ENCODE peak calls at places on chromosomes 11 and 22, in nine cellular contexts. One of them, this sample, is unnamed.

GRCh38 chr11:61512435-61512834 is 3.9 kb downstream of the LRRC10B start:
- DNase-seq in uterus: no peak
- DNase-seq in A673: peak
- DNase-seq in tibial artery: no peak
- DNase-seq in CD4-positive, alpha-beta T cell: no peak
- DNase-seq in transverse colon: no peak
- DNase-seq in fibroblast of lung: no peak
- DNase-seq in esophagus muscularis mucosa: no peak
- DNase-seq in left ventricle myocardium inferior: no peak
- DNase-seq in this sample: no peak

GRCh38 chr11:14644396-14645246 is 1.0 kb downstream of the PDE3B start:
- DNase-seq in uterus: no peak
- DNase-seq in A673: peak
- DNase-seq in tibial artery: peak
- DNase-seq in CD4-positive, alpha-beta T cell: peak
- DNase-seq in transverse colon: peak
- DNase-seq in fibroblast of lung: peak
- DNase-seq in esophagus muscularis mucosa: no peak
- DNase-seq in left ventricle myocardium inferior: peak
- DNase-seq in this sample: no peak

GRCh38 chr11:22787565-22788162 is 41.9 kb downstream of the SVIP start:
- DNase-seq in uterus: no peak
- DNase-seq in A673: peak
- DNase-seq in tibial artery: no peak
- DNase-seq in CD4-positive, alpha-beta T cell: no peak
- DNase-seq in transverse colon: peak
- DNase-seq in fibroblast of lung: peak
- DNase-seq in esophagus muscularis mucosa: no peak
- DNase-seq in left ventricle myocardium inferior: no peak
- DNase-seq in this sample: peak

GRCh38 chr22:43795320-43795719 is 16.8 kb downstream of the EFCAB6 start:
- DNase-seq in uterus: no peak
- DNase-seq in A673: no peak
- DNase-seq in tibial artery: no peak
- DNase-seq in CD4-positive, alpha-beta T cell: no peak
- DNase-seq in transverse colon: no peak
- DNase-seq in fibroblast of lung: no peak
- DNase-seq in esophagus muscularis mucosa: peak
- DNase-seq in left ventricle myocardium inferior: no peak
- DNase-seq in this sample: no peak

GRCh38 chr11:503179-503981 is 3.7 kb downstream of the RNH1 start:
- DNase-seq in uterus: peak
- DNase-seq in A673: no peak
- DNase-seq in tibial artery: peak
- DNase-seq in CD4-positive, alpha-beta T cell: no peak
- DNase-seq in transverse colon: peak
- DNase-seq in fibroblast of lung: peak
- DNase-seq in esophagus muscularis mucosa: no peak
- DNase-seq in left ventricle myocardium inferior: peak
- DNase-seq in this sample: no peak

GRCh38 chr11:73972620-73973449 is 9.8 kb downstream of the UCP2 start:
- DNase-seq in uterus: no peak
- DNase-seq in A673: no peak
- DNase-seq in tibial artery: no peak
- DNase-seq in CD4-positive, alpha-beta T cell: no peak
- DNase-seq in transverse colon: no peak
- DNase-seq in fibroblast of lung: no peak
- DNase-seq in esophagus muscularis mucosa: no peak
- DNase-seq in left ventricle myocardium inferior: no peak
- DNase-seq in this sample: no peak

GRCh38 chr11:74679513-74679865 is 51.7 kb downstream of the CHRDL2 start:
- DNase-seq in uterus: peak
- DNase-seq in A673: no peak
- DNase-seq in tibial artery: peak
- DNase-seq in CD4-positive, alpha-beta T cell: no peak
- DNase-seq in transverse colon: no peak
- DNase-seq in fibroblast of lung: no peak
- DNase-seq in esophagus muscularis mucosa: no peak
- DNase-seq in left ventricle myocardium inferior: no peak
- DNase-seq in this sample: no peak

GRCh38 chr22:19843857-19844422 is 10.7 kb downstream of the GNB1L start:
- DNase-seq in uterus: no peak
- DNase-seq in A673: no peak
- DNase-seq in tibial artery: no peak
- DNase-seq in CD4-positive, alpha-beta T cell: no peak
- DNase-seq in transverse colon: no peak
- DNase-seq in fibroblast of lung: no peak
- DNase-seq in esophagus muscularis mucosa: no peak
- DNase-seq in left ventricle myocardium inferior: no peak
- DNase-seq in this sample: no peak

GRCh38 chr11:124740277-124740882 is 638 bp downstream of the NRGN start:
- DNase-seq in uterus: no peak
- DNase-seq in A673: peak
- DNase-seq in tibial artery: no peak
- DNase-seq in CD4-positive, alpha-beta T cell: no peak
- DNase-seq in transverse colon: no peak
- DNase-seq in fibroblast of lung: peak
- DNase-seq in esophagus muscularis mucosa: no peak
- DNase-seq in left ventricle myocardium inferior: peak
- DNase-seq in this sample: peak

GRCh38 chr11:119169272-119169719 is 771 bp downstream of the NLRX1 start:
- DNase-seq in uterus: peak
- DNase-seq in A673: no peak
- DNase-seq in tibial artery: peak
- DNase-seq in CD4-positive, alpha-beta T cell: no peak
- DNase-seq in transverse colon: no peak
- DNase-seq in fibroblast of lung: peak
- DNase-seq in esophagus muscularis mucosa: no peak
- DNase-seq in left ventricle myocardium inferior: peak
- DNase-seq in this sample: no peak

GRCh38 chr11:78932757-78933156 is 358.1 kb upstream of the NARS2 start:
- DNase-seq in uterus: no peak
- DNase-seq in A673: no peak
- DNase-seq in tibial artery: no peak
- DNase-seq in CD4-positive, alpha-beta T cell: no peak
- DNase-seq in transverse colon: no peak
- DNase-seq in fibroblast of lung: no peak
- DNase-seq in esophagus muscularis mucosa: no peak
- DNase-seq in left ventricle myocardium inferior: no peak
- DNase-seq in this sample: no peak

GRCh38 chr11:72234920-72235319 is 9.1 kb downstream of the PHOX2A start:
- DNase-seq in uterus: no peak
- DNase-seq in A673: no peak
- DNase-seq in tibial artery: peak
- DNase-seq in CD4-positive, alpha-beta T cell: no peak
- DNase-seq in transverse colon: no peak
- DNase-seq in fibroblast of lung: no peak
- DNase-seq in esophagus muscularis mucosa: no peak
- DNase-seq in left ventricle myocardium inferior: no peak
- DNase-seq in this sample: no peak

GRCh38 chr11:18727499-18728236 is 1.7 kb upstream of the IGSF22 start:
- DNase-seq in uterus: no peak
- DNase-seq in A673: peak
- DNase-seq in tibial artery: no peak
- DNase-seq in CD4-positive, alpha-beta T cell: peak
- DNase-seq in transverse colon: peak
- DNase-seq in fibroblast of lung: peak
- DNase-seq in esophagus muscularis mucosa: no peak
- DNase-seq in left ventricle myocardium inferior: no peak
- DNase-seq in this sample: peak

GRCh38 chr11:130213143-130213978 is 53.8 kb downstream of the ST14 start:
- DNase-seq in uterus: no peak
- DNase-seq in A673: peak
- DNase-seq in tibial artery: peak
- DNase-seq in CD4-positive, alpha-beta T cell: peak
- DNase-seq in transverse colon: peak
- DNase-seq in fibroblast of lung: peak
- DNase-seq in esophagus muscularis mucosa: peak
- DNase-seq in left ventricle myocardium inferior: peak
- DNase-seq in this sample: peak

GRCh38 chr11:34929794-34930763 is 13.7 kb downstream of the PDHX start:
- DNase-seq in uterus: no peak
- DNase-seq in A673: no peak
- DNase-seq in tibial artery: no peak
- DNase-seq in CD4-positive, alpha-beta T cell: no peak
- DNase-seq in transverse colon: peak
- DNase-seq in fibroblast of lung: no peak
- DNase-seq in esophagus muscularis mucosa: no peak
- DNase-seq in left ventricle myocardium inferior: no peak
- DNase-seq in this sample: no peak
- H3K27ac ChIP-seq in uterus: no peak
- H3K27ac ChIP-seq in A673: no peak
- H3K27ac ChIP-seq in tibial artery: no peak
- H3K27ac ChIP-seq in CD4-positive, alpha-beta T cell: no peak
- H3K27ac ChIP-seq in transverse colon: no peak
- H3K27ac ChIP-seq in fibroblast of lung: no peak
- H3K27ac ChIP-seq in esophagus muscularis mucosa: no peak
- H3K27ac ChIP-seq in left ventricle myocardium inferior: no peak
- H3K27ac ChIP-seq in this sample: no peak

GRCh38 chr11:2108675-2109481 is 30.3 kb downstream of the IGF2 start:
- DNase-seq in uterus: no peak
- DNase-seq in A673: no peak
- DNase-seq in tibial artery: no peak
- DNase-seq in CD4-positive, alpha-beta T cell: no peak
- DNase-seq in transverse colon: no peak
- DNase-seq in fibroblast of lung: no peak
- DNase-seq in esophagus muscularis mucosa: no peak
- DNase-seq in left ventricle myocardium inferior: no peak
- DNase-seq in this sample: no peak

GRCh38 chr11:2107521-2107920 is 31.7 kb downstream of the IGF2 start:
- DNase-seq in uterus: no peak
- DNase-seq in A673: no peak
- DNase-seq in tibial artery: no peak
- DNase-seq in CD4-positive, alpha-beta T cell: no peak
- DNase-seq in transverse colon: no peak
- DNase-seq in fibroblast of lung: no peak
- DNase-seq in esophagus muscularis mucosa: no peak
- DNase-seq in left ventricle myocardium inferior: no peak
- DNase-seq in this sample: no peak

GRCh38 chr11:2109541-2110019 is 29.6 kb downstream of the IGF2 start:
- DNase-seq in uterus: no peak
- DNase-seq in A673: no peak
- DNase-seq in tibial artery: no peak
- DNase-seq in CD4-positive, alpha-beta T cell: no peak
- DNase-seq in transverse colon: no peak
- DNase-seq in fibroblast of lung: no peak
- DNase-seq in esophagus muscularis mucosa: no peak
- DNase-seq in left ventricle myocardium inferior: no peak
- DNase-seq in this sample: no peak

GRCh38 chr11:2107941-2108630 is 31.1 kb downstream of the IGF2 start:
- DNase-seq in uterus: no peak
- DNase-seq in A673: no peak
- DNase-seq in tibial artery: no peak
- DNase-seq in CD4-positive, alpha-beta T cell: no peak
- DNase-seq in transverse colon: no peak
- DNase-seq in fibroblast of lung: no peak
- DNase-seq in esophagus muscularis mucosa: no peak
- DNase-seq in left ventricle myocardium inferior: no peak
- DNase-seq in this sample: no peak

GRCh38 chr11:2110521-2110920 is 28.7 kb downstream of the IGF2 start:
- DNase-seq in uterus: no peak
- DNase-seq in A673: no peak
- DNase-seq in tibial artery: no peak
- DNase-seq in CD4-positive, alpha-beta T cell: no peak
- DNase-seq in transverse colon: no peak
- DNase-seq in fibroblast of lung: no peak
- DNase-seq in esophagus muscularis mucosa: no peak
- DNase-seq in left ventricle myocardium inferior: no peak
- DNase-seq in this sample: no peak
- H3K27ac ChIP-seq in uterus: no peak
- H3K27ac ChIP-seq in A673: no peak
- H3K27ac ChIP-seq in tibial artery: no peak
- H3K27ac ChIP-seq in CD4-positive, alpha-beta T cell: no peak
- H3K27ac ChIP-seq in transverse colon: no peak
- H3K27ac ChIP-seq in fibroblast of lung: no peak
- H3K27ac ChIP-seq in esophagus muscularis mucosa: no peak
- H3K27ac ChIP-seq in left ventricle myocardium inferior: no peak
- H3K27ac ChIP-seq in this sample: no peak

DNA sequence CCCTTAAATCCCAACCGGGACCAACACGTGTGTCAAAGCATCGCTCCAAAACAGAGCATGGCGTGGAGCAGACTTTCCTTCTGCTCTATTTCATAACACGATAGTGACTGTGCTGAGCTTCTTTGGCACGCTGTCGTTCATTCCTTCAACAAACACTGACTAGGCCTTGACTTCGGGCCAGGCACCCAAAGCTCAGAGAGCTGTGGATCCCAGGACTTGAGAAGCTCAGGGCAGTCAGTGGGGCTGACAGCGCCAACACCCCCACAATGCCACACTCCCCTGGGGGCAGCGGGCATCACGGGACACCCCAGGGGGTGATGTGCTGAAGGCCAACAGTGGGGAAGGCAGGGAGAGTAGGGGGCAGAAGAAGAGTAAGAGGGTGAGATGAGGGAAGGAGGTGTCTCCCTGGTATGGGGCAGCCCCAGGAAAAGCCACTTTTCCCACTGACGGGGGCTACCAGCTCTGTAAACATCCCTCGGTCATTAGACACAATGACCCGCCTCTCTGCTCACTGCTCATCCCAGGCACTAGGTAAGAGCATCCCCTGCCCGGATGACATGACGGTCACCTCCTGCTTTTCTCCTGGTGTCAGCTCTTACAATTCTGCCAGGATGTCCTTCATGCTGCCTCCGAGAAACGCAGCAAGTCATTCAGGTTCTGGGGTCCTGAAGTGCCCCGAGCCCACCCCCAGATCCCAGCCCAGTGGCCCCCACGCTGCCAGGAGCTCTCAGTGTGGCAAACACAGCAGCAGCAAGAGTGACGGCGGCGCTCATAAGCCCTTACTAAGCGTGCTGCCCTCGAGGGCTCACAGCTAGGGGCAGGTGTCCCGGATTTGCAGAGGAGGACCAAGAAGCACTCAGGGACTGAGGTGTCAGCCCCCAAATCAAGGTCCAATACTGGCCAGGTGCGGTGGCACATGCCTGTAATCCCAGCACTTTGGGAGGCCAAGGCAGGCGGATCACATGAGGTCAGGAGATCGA is 25.7 kb downstream of the CELSR1 start:
- DNase-seq in uterus: no peak
- DNase-seq in A673: no peak
- DNase-seq in tibial artery: no peak
- DNase-seq in CD4-positive, alpha-beta T cell: no peak
- DNase-seq in transverse colon: no peak
- DNase-seq in fibroblast of lung: no peak
- DNase-seq in esophagus muscularis mucosa: no peak
- DNase-seq in left ventricle myocardium inferior: no peak
- DNase-seq in this sample: no peak
- H3K27ac ChIP-seq in uterus: no peak
- H3K27ac ChIP-seq in A673: no peak
- H3K27ac ChIP-seq in tibial artery: no peak
- H3K27ac ChIP-seq in CD4-positive, alpha-beta T cell: no peak
- H3K27ac ChIP-seq in transverse colon: no peak
- H3K27ac ChIP-seq in fibroblast of lung: no peak
- H3K27ac ChIP-seq in esophagus muscularis mucosa: no peak
- H3K27ac ChIP-seq in left ventricle myocardium inferior: no peak
- H3K27ac ChIP-seq in this sample: no peak

DNA sequence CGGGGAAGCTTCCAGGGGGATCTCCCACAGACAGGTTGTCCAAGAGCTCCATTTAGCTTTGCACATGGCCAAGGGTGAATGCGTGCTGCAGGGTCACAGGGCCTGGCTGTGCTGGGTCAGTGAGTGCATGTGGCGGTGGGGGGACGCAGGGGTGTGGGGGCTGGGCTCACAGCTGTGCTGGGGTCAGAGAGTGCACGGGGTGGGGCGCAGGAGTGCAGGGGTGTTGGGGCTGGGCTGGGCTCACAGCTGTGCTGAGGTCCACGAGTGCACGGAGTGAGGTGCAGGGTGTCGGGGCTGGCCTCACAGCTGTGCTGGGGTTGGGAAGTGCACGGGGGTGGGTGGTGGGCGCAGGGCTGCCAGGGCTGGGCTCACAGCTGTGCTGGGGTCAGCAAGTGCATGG is 557.7 kb downstream of the BRD1 start:
- DNase-seq in uterus: no peak
- DNase-seq in A673: no peak
- DNase-seq in tibial artery: peak
- DNase-seq in CD4-positive, alpha-beta T cell: peak
- DNase-seq in transverse colon: no peak
- DNase-seq in fibroblast of lung: no peak
- DNase-seq in esophagus muscularis mucosa: no peak
- DNase-seq in left ventricle myocardium inferior: no peak
- DNase-seq in this sample: no peak
- H3K27ac ChIP-seq in uterus: no peak
- H3K27ac ChIP-seq in A673: no peak
- H3K27ac ChIP-seq in tibial artery: no peak
- H3K27ac ChIP-seq in CD4-positive, alpha-beta T cell: no peak
- H3K27ac ChIP-seq in transverse colon: no peak
- H3K27ac ChIP-seq in fibroblast of lung: no peak
- H3K27ac ChIP-seq in esophagus muscularis mucosa: no peak
- H3K27ac ChIP-seq in left ventricle myocardium inferior: no peak
- H3K27ac ChIP-seq in this sample: no peak